ENCODE peak calls at places on chromosomes 7 and 10, in five cellular contexts. Z, C, A, V and K are unnamed samples.

GRCh38 chr7:11458736-11459483 is 373.1 kb downstream of the THSD7A start:
- DNase-seq in Z (no peak), C (no peak), A (peak), V (no peak), K (no peak)

GRCh38 chr7:94529516-94529915 is 19.9 kb downstream of the CASD1 start:
- DNase-seq in Z (no peak), C (no peak), A (no peak), V (no peak), K (no peak)

GRCh38 chr7:141551773-141552162 is 558 bp downstream of the AGK start:
- DNase-seq in Z (peak), C (no peak), A (no peak), V (no peak), K (no peak)

GRCh38 chr10:114795039-114795438 is 26.5 kb upstream of the FHIP2A start:
- DNase-seq in Z (no peak), C (no peak), A (no peak), V (no peak), K (no peak)

GRCh38 chr10:97427571-97428179 is 1.7 kb downstream of the PGAM1 start:
- DNase-seq in Z (no peak), C (no peak), A (no peak), V (no peak), K (no peak)

GRCh38 chr10:48330269-48330668 is 23.8 kb downstream of the MAPK8 start:
- DNase-seq in Z (no peak), C (no peak), A (no peak), V (no peak), K (no peak)

GRCh38 chr10:117533507-117534281 is 8.9 kb upstream of the EMX2 start:
- DNase-seq in Z (peak), C (no peak), A (no peak), V (no peak), K (no peak)

GRCh38 chr10:84335516-84335915 is 7.1 kb downstream of the CCSER2 start:
- DNase-seq in Z (peak), C (no peak), A (no peak), V (no peak), K (no peak)

GRCh38 chr7:82700739-82701138 is 257.2 kb upstream of the CACNA2D1 start:
- DNase-seq in Z (peak), C (no peak), A (no peak), V (no peak), K (no peak)

GRCh38 chr7:48786951-48787350 is 137.4 kb upstream of the CDC14C start:
- DNase-seq in Z (peak), C (no peak), A (no peak), V (no peak), K (no peak)

GRCh38 chr7:70997275-70997674 is 134.7 kb upstream of the GALNT17 start:
- DNase-seq in Z (no peak), C (no peak), A (no peak), V (no peak), K (no peak)

GRCh38 chr7:105284014-105284413 is 104.7 kb downstream of the SRPK2 start:
- DNase-seq in Z (no peak), C (no peak), A (no peak), V (no peak), K (no peak)

GRCh38 chr7:132076301-132077049 is 499.8 kb downstream of the PLXNA4 start:
- DNase-seq in Z (no peak), C (no peak), A (no peak), V (no peak), K (no peak)

GRCh38 chr7:134028853-134029252 is 98.3 kb upstream of the LRGUK start:
- DNase-seq in Z (no peak), C (no peak), A (no peak), V (no peak), K (no peak)

GRCh38 chr7:44196450-44196872 is 4.3 kb upstream of the YKT6 start:
- DNase-seq in Z (peak), C (no peak), A (peak), V (no peak), K (no peak)

GRCh38 chr10:75238182-75239180 is 2.7 kb upstream of the COMTD1 start:
- DNase-seq in Z (no peak), C (no peak), A (no peak), V (no peak), K (no peak)

GRCh38 chr10:130807721-130808120 is 503.8 kb downstream of the TCERG1L start:
- DNase-seq in Z (no peak), C (no peak), A (no peak), V (no peak), K (no peak)

GRCh38 chr7:55502209-55502608 is 70.1 kb downstream of the VOPP1 start:
- DNase-seq in Z (peak), C (no peak), A (no peak), V (no peak), K (no peak)

GRCh38 chr10:132502544-132503300 is 34.9 kb upstream of the INPP5A start:
- DNase-seq in Z (no peak), C (no peak), A (no peak), V (no peak), K (no peak)

GRCh38 chr10:75417522-75417927 is 13.9 kb upstream of the LRMDA start:
- DNase-seq in Z (peak), C (no peak), A (no peak), V (no peak), K (no peak)

GRCh38 chr10:100519321-100520051 is at the start of gene SEC31B:
- DNase-seq in Z (no peak), C (no peak), A (no peak), V (no peak), K (no peak)

GRCh38 chr10:58268454-58268945 is 462 bp upstream of the CISD1 start:
- DNase-seq in Z (no peak), C (no peak), A (peak), V (no peak), K (no peak)